ENCODE peak calls at places on chromosomes 13 and 19, in four cellular contexts. One of them, this sample, is unnamed.

GRCh38 chr19:1396768-1397679 is 4.3 kb downstream of the GAMT start:
- DNase-seq in neuronal stem cell: no peak
- DNase-seq in A549: no peak
- DNase-seq in IMR-90: no peak
- DNase-seq in this sample: no peak

GRCh38 chr13:85772379-85772778 is 26.8 kb downstream of the SLITRK6 start:
- DNase-seq in A549: peak; percentile 58
- DNase-seq in neuronal stem cell: no peak
- DNase-seq in IMR-90: peak; percentile 7
- DNase-seq in this sample: peak; percentile 19

GRCh38 chr19:13366529-13367143 is 139.6 kb downstream of the CACNA1A start:
- DNase-seq in A549: peak; percentile 34
- DNase-seq in neuronal stem cell: peak; percentile 30
- DNase-seq in IMR-90: peak; percentile 31
- DNase-seq in this sample: peak; percentile 13

GRCh38 chr13:111184685-111185401 is 69.7 kb downstream of the ARHGEF7 start:
- DNase-seq in IMR-90: no peak
- DNase-seq in A549: no peak
- DNase-seq in neuronal stem cell: no peak
- DNase-seq in this sample: no peak

GRCh38 chr19:28242317-28242927 is 970.5 kb downstream of the UQCRFS1 start:
- DNase-seq in A549: peak; percentile 50
- DNase-seq in IMR-90: no peak
- DNase-seq in neuronal stem cell: peak; percentile 70
- DNase-seq in this sample: peak; percentile 1

GRCh38 chr19:46753420-46754155 is 7.3 kb upstream of the STRN4 start:
- DNase-seq in neuronal stem cell: no peak
- DNase-seq in IMR-90: no peak
- DNase-seq in A549: peak; percentile 64
- DNase-seq in this sample: no peak

GRCh38 chr19:2246801-2247361 is 2.2 kb upstream of the AMH start:
- DNase-seq in neuronal stem cell: no peak
- DNase-seq in A549: peak; percentile 58
- DNase-seq in IMR-90: peak; percentile 35
- DNase-seq in this sample: peak; percentile 32

GRCh38 chr19:49142866-49143335 is 12.3 kb downstream of the HRC start:
- DNase-seq in neuronal stem cell: peak; percentile 90
- DNase-seq in A549: peak; percentile 93
- DNase-seq in IMR-90: peak; percentile 89
- DNase-seq in this sample: peak; percentile 91

GRCh38 chr13:37306778-37307544 is 201.5 kb upstream of the CSNK1A1L start:
- DNase-seq in IMR-90: peak; percentile 98
- DNase-seq in A549: no peak
- DNase-seq in neuronal stem cell: no peak
- DNase-seq in this sample: peak; percentile 99

GRCh38 chr19:13214036-13214730 is 64.0 kb downstream of the IER2 start:
- DNase-seq in IMR-90: no peak
- DNase-seq in neuronal stem cell: no peak
- DNase-seq in A549: no peak
- DNase-seq in this sample: no peak

GRCh38 chr19:46935066-46935663 is 74.4 kb downstream of the ARHGAP35 start:
- DNase-seq in neuronal stem cell: no peak
- DNase-seq in A549: no peak
- DNase-seq in IMR-90: peak; percentile 18
- DNase-seq in this sample: no peak

GRCh38 chr19:47444388-47444821 is 25.1 kb upstream of the MEIS3 start:
- DNase-seq in neuronal stem cell: peak; percentile 64
- DNase-seq in IMR-90: no peak
- DNase-seq in A549: no peak
- DNase-seq in this sample: no peak

GRCh38 chr13:61148691-61149332 is 266.8 kb downstream of the PCDH20 start:
- DNase-seq in A549: no peak
- DNase-seq in IMR-90: no peak
- DNase-seq in neuronal stem cell: no peak
- DNase-seq in this sample: no peak

GRCh38 chr19:7257148-7258041 is 36.8 kb downstream of the INSR start:
- DNase-seq in neuronal stem cell: no peak
- DNase-seq in IMR-90: peak; percentile 67
- DNase-seq in A549: peak; percentile 5
- DNase-seq in this sample: peak; percentile 32

GRCh38 chr13:81664872-81665271 is 1323.9 kb upstream of the SPRY2 start:
- DNase-seq in IMR-90: no peak
- DNase-seq in A549: no peak
- DNase-seq in neuronal stem cell: no peak
- DNase-seq in this sample: no peak

GRCh38 chr13:20429682-20430081 is 96.0 kb downstream of the CRYL1 start:
- DNase-seq in IMR-90: no peak
- DNase-seq in A549: no peak
- DNase-seq in neuronal stem cell: no peak
- DNase-seq in this sample: no peak

GRCh38 chr19:35995655-35995993 is 636 bp downstream of the SDHAF1 start:
- DNase-seq in A549: peak; percentile 69
- DNase-seq in IMR-90: peak; percentile 8
- DNase-seq in neuronal stem cell: no peak
- DNase-seq in this sample: peak; percentile 11

GRCh38 chr19:18477042-18477760 is 39.3 kb upstream of the ISYNA1 start:
- DNase-seq in neuronal stem cell: no peak
- DNase-seq in A549: peak; percentile 35
- DNase-seq in IMR-90: no peak
- DNase-seq in this sample: no peak

GRCh38 chr19:18477974-18478373 is 40.0 kb upstream of the ISYNA1 start:
- DNase-seq in neuronal stem cell: no peak
- DNase-seq in A549: no peak
- DNase-seq in IMR-90: no peak
- DNase-seq in this sample: no peak

GRCh38 chr19:18475762-18476331 is 37.9 kb upstream of the ISYNA1 start:
- DNase-seq in neuronal stem cell: no peak
- DNase-seq in A549: no peak
- DNase-seq in IMR-90: no peak
- DNase-seq in this sample: no peak

GRCh38 chr19:18475004-18475453 is 37.1 kb upstream of the ISYNA1 start:
- DNase-seq in A549: no peak
- DNase-seq in IMR-90: no peak
- DNase-seq in neuronal stem cell: no peak
- DNase-seq in this sample: no peak

GRCh38 chr19:18476507-18477041 is 38.6 kb upstream of the ISYNA1 start:
- DNase-seq in IMR-90: no peak
- DNase-seq in neuronal stem cell: no peak
- DNase-seq in A549: no peak
- DNase-seq in this sample: no peak
- H3K27ac ChIP-seq in IMR-90: no peak overlapping the region
- H3K27ac ChIP-seq in neuronal stem cell: no peak overlapping the region
- H3K27ac ChIP-seq in A549: no peak overlapping the region
- H3K27ac ChIP-seq in this sample: no peak overlapping the region

GRCh38 chr13:97296740-97297139 is 74.6 kb downstream of the MBNL2 start:
- DNase-seq in A549: peak; percentile 29
- DNase-seq in IMR-90: no peak
- DNase-seq in neuronal stem cell: no peak
- DNase-seq in this sample: no peak
- H3K4me2 ChIP-seq in A549: peak overlapping the region; percentile 68
- H3K4me2 ChIP-seq in IMR-90: no peak overlapping the region
- H3K4me2 ChIP-seq in neuronal stem cell: no peak overlapping the region
- H3K4me2 ChIP-seq in this sample: no peak overlapping the region

DNA sequence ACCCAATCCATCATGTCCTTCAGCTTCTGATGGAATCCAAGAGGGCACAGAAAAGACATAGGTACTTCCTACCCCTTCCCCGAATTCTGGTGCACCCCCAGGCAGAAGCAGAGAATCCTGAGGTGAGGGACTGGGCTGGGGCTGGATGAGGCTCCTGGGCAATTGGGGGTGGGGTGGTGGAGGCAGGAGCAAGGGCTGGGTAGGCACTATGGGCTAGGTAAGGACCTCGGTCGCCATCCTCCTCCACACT is 2.8 kb upstream of the KCNC3 start:
- DNase-seq in neuronal stem cell: no peak
- DNase-seq in A549: no peak
- DNase-seq in IMR-90: no peak
- DNase-seq in this sample: no peak
- H3K27ac ChIP-seq in neuronal stem cell: peak overlapping the region; percentile 98
- H3K27ac ChIP-seq in A549: no peak overlapping the region
- H3K27ac ChIP-seq in IMR-90: no peak overlapping the region
- H3K27ac ChIP-seq in this sample: no peak overlapping the region

GRCh38 chr13:47178090-47178950 is 281.5 kb upstream of the HTR2A start:
- DNase-seq in A549: no peak
- DNase-seq in IMR-90: no peak
- DNase-seq in neuronal stem cell: no peak
- DNase-seq in this sample: peak; percentile 26

GRCh38 chr13:47179321-47179720 is 282.5 kb upstream of the HTR2A start:
- DNase-seq in A549: no peak
- DNase-seq in neuronal stem cell: no peak
- DNase-seq in IMR-90: no peak
- DNase-seq in this sample: no peak

GRCh38 chr13:47170971-47171370 is 274.1 kb upstream of the HTR2A start:
- DNase-seq in IMR-90: no peak
- DNase-seq in neuronal stem cell: no peak
- DNase-seq in A549: no peak
- DNase-seq in this sample: no peak

GRCh38 chr13:47175172-47175806 is 278.4 kb upstream of the HTR2A start:
- DNase-seq in neuronal stem cell: no peak
- DNase-seq in IMR-90: peak; percentile 95
- DNase-seq in A549: no peak
- DNase-seq in this sample: peak; percentile 96
- H3K4me2 ChIP-seq in neuronal stem cell: no peak overlapping the region
- H3K4me2 ChIP-seq in IMR-90: peak overlapping the region; percentile 1
- H3K4me2 ChIP-seq in A549: no peak overlapping the region
- H3K4me2 ChIP-seq in this sample: peak overlapping the region; percentile 62

This sample was measured in fibroblast of lung.